ENCODE peak calls at places on chromosomes 4 and X, in ten cellular contexts. One of them, this sample, is unnamed.

GRCh38 chr4:14855719-14856075 is 146.6 kb upstream of the CPEB2 start:
- DNase-seq in fibroblast of lung: no peak
- DNase-seq in dermis microvascular lymphatic vessel endothelial cell: no peak
- DNase-seq in AG08395: no peak
- DNase-seq in epithelial cell of esophagus: no peak
- DNase-seq in stimulated activated CD8-positive, alpha-beta memory T cell treated with anti-CD3 and anti-CD28 coated beads, Interleukin-12 subunit alpha, Interleukin-12 subunit beta, amount 100 ng/mL, for 4 hours: no peak
- DNase-seq in activated naive CD8-positive, alpha-beta T cell treated with anti-CD3 and anti-CD28 coated beads, Interleukin-2, amount 50 U/mL, for 24 hours: no peak
- DNase-seq in ACHN: no peak
- DNase-seq in D341Med: no peak
- DNase-seq in NCI-H2029 treated with DMSO at 0.1 percent for 48 hours: no peak
- DNase-seq in this sample: no peak

GRCh38 chrX:65196758-65197371 is 220.6 kb upstream of the ZC4H2 start:
- DNase-seq in fibroblast of lung: no peak
- DNase-seq in dermis microvascular lymphatic vessel endothelial cell: no peak
- DNase-seq in AG08395: peak; percentile 1
- DNase-seq in epithelial cell of esophagus: peak; percentile 1
- DNase-seq in stimulated activated CD8-positive, alpha-beta memory T cell treated with anti-CD3 and anti-CD28 coated beads, Interleukin-12 subunit alpha, Interleukin-12 subunit beta, amount 100 ng/mL, for 4 hours: no peak
- DNase-seq in activated naive CD8-positive, alpha-beta T cell treated with anti-CD3 and anti-CD28 coated beads, Interleukin-2, amount 50 U/mL, for 24 hours: peak; percentile 1
- DNase-seq in ACHN: no peak
- DNase-seq in D341Med: peak; percentile 6
- DNase-seq in NCI-H2029 treated with DMSO at 0.1 percent for 48 hours: no peak
- DNase-seq in this sample: peak; percentile 83

GRCh38 chrX:8429692-8430249 is 34.9 kb upstream of the VCX3B start:
- DNase-seq in fibroblast of lung: no peak
- DNase-seq in dermis microvascular lymphatic vessel endothelial cell: no peak
- DNase-seq in AG08395: no peak
- DNase-seq in epithelial cell of esophagus: no peak
- DNase-seq in stimulated activated CD8-positive, alpha-beta memory T cell treated with anti-CD3 and anti-CD28 coated beads, Interleukin-12 subunit alpha, Interleukin-12 subunit beta, amount 100 ng/mL, for 4 hours: no peak
- DNase-seq in activated naive CD8-positive, alpha-beta T cell treated with anti-CD3 and anti-CD28 coated beads, Interleukin-2, amount 50 U/mL, for 24 hours: no peak
- DNase-seq in ACHN: no peak
- DNase-seq in D341Med: no peak
- DNase-seq in NCI-H2029 treated with DMSO at 0.1 percent for 48 hours: no peak
- DNase-seq in this sample: no peak

GRCh38 chr4:10006604-10007435 is 14.5 kb downstream of the SLC2A9 start:
- DNase-seq in fibroblast of lung: no peak
- DNase-seq in dermis microvascular lymphatic vessel endothelial cell: no peak
- DNase-seq in AG08395: peak; percentile 23
- DNase-seq in epithelial cell of esophagus: peak; percentile 99
- DNase-seq in stimulated activated CD8-positive, alpha-beta memory T cell treated with anti-CD3 and anti-CD28 coated beads, Interleukin-12 subunit alpha, Interleukin-12 subunit beta, amount 100 ng/mL, for 4 hours: no peak
- DNase-seq in activated naive CD8-positive, alpha-beta T cell treated with anti-CD3 and anti-CD28 coated beads, Interleukin-2, amount 50 U/mL, for 24 hours: no peak
- DNase-seq in ACHN: peak; percentile 61
- DNase-seq in D341Med: no peak
- DNase-seq in NCI-H2029 treated with DMSO at 0.1 percent for 48 hours: peak; percentile 48
- DNase-seq in this sample: peak; percentile 99

GRCh38 chr4:184763150-184763780 is 29.4 kb upstream of the CENPU start:
- DNase-seq in fibroblast of lung: peak; percentile 12
- DNase-seq in dermis microvascular lymphatic vessel endothelial cell: no peak
- DNase-seq in AG08395: peak; percentile 26
- DNase-seq in epithelial cell of esophagus: no peak
- DNase-seq in stimulated activated CD8-positive, alpha-beta memory T cell treated with anti-CD3 and anti-CD28 coated beads, Interleukin-12 subunit alpha, Interleukin-12 subunit beta, amount 100 ng/mL, for 4 hours: no peak
- DNase-seq in activated naive CD8-positive, alpha-beta T cell treated with anti-CD3 and anti-CD28 coated beads, Interleukin-2, amount 50 U/mL, for 24 hours: no peak
- DNase-seq in ACHN: no peak
- DNase-seq in D341Med: no peak
- DNase-seq in NCI-H2029 treated with DMSO at 0.1 percent for 48 hours: no peak
- DNase-seq in this sample: no peak

GRCh38 chrX:34585561-34585960 is 71.5 kb downstream of the TMEM47 start:
- DNase-seq in fibroblast of lung: no peak
- DNase-seq in dermis microvascular lymphatic vessel endothelial cell: peak; percentile 43
- DNase-seq in AG08395: no peak
- DNase-seq in epithelial cell of esophagus: no peak
- DNase-seq in stimulated activated CD8-positive, alpha-beta memory T cell treated with anti-CD3 and anti-CD28 coated beads, Interleukin-12 subunit alpha, Interleukin-12 subunit beta, amount 100 ng/mL, for 4 hours: no peak
- DNase-seq in activated naive CD8-positive, alpha-beta T cell treated with anti-CD3 and anti-CD28 coated beads, Interleukin-2, amount 50 U/mL, for 24 hours: no peak
- DNase-seq in ACHN: no peak
- DNase-seq in D341Med: no peak
- DNase-seq in NCI-H2029 treated with DMSO at 0.1 percent for 48 hours: no peak
- DNase-seq in this sample: no peak

GRCh38 chrX:118779581-118779980 is 44.0 kb upstream of the ZCCHC12 start:
- DNase-seq in fibroblast of lung: no peak
- DNase-seq in dermis microvascular lymphatic vessel endothelial cell: no peak
- DNase-seq in AG08395: no peak
- DNase-seq in epithelial cell of esophagus: no peak
- DNase-seq in stimulated activated CD8-positive, alpha-beta memory T cell treated with anti-CD3 and anti-CD28 coated beads, Interleukin-12 subunit alpha, Interleukin-12 subunit beta, amount 100 ng/mL, for 4 hours: no peak
- DNase-seq in activated naive CD8-positive, alpha-beta T cell treated with anti-CD3 and anti-CD28 coated beads, Interleukin-2, amount 50 U/mL, for 24 hours: no peak
- DNase-seq in ACHN: no peak
- DNase-seq in D341Med: no peak
- DNase-seq in NCI-H2029 treated with DMSO at 0.1 percent for 48 hours: no peak
- DNase-seq in this sample: no peak

GRCh38 chr4:8710416-8710815 is 117.9 kb downstream of the CPZ start:
- DNase-seq in fibroblast of lung: no peak
- DNase-seq in dermis microvascular lymphatic vessel endothelial cell: no peak
- DNase-seq in AG08395: no peak
- DNase-seq in epithelial cell of esophagus: no peak
- DNase-seq in stimulated activated CD8-positive, alpha-beta memory T cell treated with anti-CD3 and anti-CD28 coated beads, Interleukin-12 subunit alpha, Interleukin-12 subunit beta, amount 100 ng/mL, for 4 hours: no peak
- DNase-seq in activated naive CD8-positive, alpha-beta T cell treated with anti-CD3 and anti-CD28 coated beads, Interleukin-2, amount 50 U/mL, for 24 hours: no peak
- DNase-seq in ACHN: no peak
- DNase-seq in D341Med: no peak
- DNase-seq in NCI-H2029 treated with DMSO at 0.1 percent for 48 hours: no peak
- DNase-seq in this sample: no peak

GRCh38 chr4:29539226-29539625 is 1180.9 kb upstream of the PCDH7 start:
- DNase-seq in fibroblast of lung: peak; percentile 72
- DNase-seq in dermis microvascular lymphatic vessel endothelial cell: no peak
- DNase-seq in AG08395: no peak
- DNase-seq in epithelial cell of esophagus: no peak
- DNase-seq in stimulated activated CD8-positive, alpha-beta memory T cell treated with anti-CD3 and anti-CD28 coated beads, Interleukin-12 subunit alpha, Interleukin-12 subunit beta, amount 100 ng/mL, for 4 hours: no peak
- DNase-seq in activated naive CD8-positive, alpha-beta T cell treated with anti-CD3 and anti-CD28 coated beads, Interleukin-2, amount 50 U/mL, for 24 hours: no peak
- DNase-seq in ACHN: no peak
- DNase-seq in D341Med: no peak
- DNase-seq in NCI-H2029 treated with DMSO at 0.1 percent for 48 hours: no peak
- DNase-seq in this sample: no peak

GRCh38 chr4:156970501-156971167 is 965 bp downstream of the PDGFC start:
- DNase-seq in fibroblast of lung: peak; percentile 70
- DNase-seq in dermis microvascular lymphatic vessel endothelial cell: peak; percentile 42
- DNase-seq in AG08395: peak; percentile 63
- DNase-seq in epithelial cell of esophagus: peak; percentile 80
- DNase-seq in stimulated activated CD8-positive, alpha-beta memory T cell treated with anti-CD3 and anti-CD28 coated beads, Interleukin-12 subunit alpha, Interleukin-12 subunit beta, amount 100 ng/mL, for 4 hours: no peak
- DNase-seq in activated naive CD8-positive, alpha-beta T cell treated with anti-CD3 and anti-CD28 coated beads, Interleukin-2, amount 50 U/mL, for 24 hours: peak; percentile 4
- DNase-seq in ACHN: peak; percentile 65
- DNase-seq in D341Med: peak; percentile 74
- DNase-seq in NCI-H2029 treated with DMSO at 0.1 percent for 48 hours: no peak
- DNase-seq in this sample: peak; percentile 66

GRCh38 chr4:73248821-73249220 is 9.8 kb downstream of the ANKRD17 start:
- DNase-seq in fibroblast of lung: no peak
- DNase-seq in dermis microvascular lymphatic vessel endothelial cell: peak; percentile 31
- DNase-seq in AG08395: no peak
- DNase-seq in epithelial cell of esophagus: no peak
- DNase-seq in stimulated activated CD8-positive, alpha-beta memory T cell treated with anti-CD3 and anti-CD28 coated beads, Interleukin-12 subunit alpha, Interleukin-12 subunit beta, amount 100 ng/mL, for 4 hours: no peak
- DNase-seq in activated naive CD8-positive, alpha-beta T cell treated with anti-CD3 and anti-CD28 coated beads, Interleukin-2, amount 50 U/mL, for 24 hours: no peak
- DNase-seq in ACHN: no peak
- DNase-seq in D341Med: no peak
- DNase-seq in NCI-H2029 treated with DMSO at 0.1 percent for 48 hours: no peak
- DNase-seq in this sample: no peak

GRCh38 chrX:12895856-12896255 is 10.6 kb upstream of the TLR8 start:
- DNase-seq in fibroblast of lung: no peak
- DNase-seq in dermis microvascular lymphatic vessel endothelial cell: no peak
- DNase-seq in AG08395: no peak
- DNase-seq in epithelial cell of esophagus: no peak
- DNase-seq in stimulated activated CD8-positive, alpha-beta memory T cell treated with anti-CD3 and anti-CD28 coated beads, Interleukin-12 subunit alpha, Interleukin-12 subunit beta, amount 100 ng/mL, for 4 hours: no peak
- DNase-seq in activated naive CD8-positive, alpha-beta T cell treated with anti-CD3 and anti-CD28 coated beads, Interleukin-2, amount 50 U/mL, for 24 hours: no peak
- DNase-seq in ACHN: no peak
- DNase-seq in D341Med: no peak
- DNase-seq in NCI-H2029 treated with DMSO at 0.1 percent for 48 hours: no peak
- DNase-seq in this sample: no peak

GRCh38 chrX:132114607-132115006 is 13.2 kb downstream of the FRMD7 start:
- DNase-seq in fibroblast of lung: no peak
- DNase-seq in dermis microvascular lymphatic vessel endothelial cell: no peak
- DNase-seq in AG08395: no peak
- DNase-seq in epithelial cell of esophagus: no peak
- DNase-seq in stimulated activated CD8-positive, alpha-beta memory T cell treated with anti-CD3 and anti-CD28 coated beads, Interleukin-12 subunit alpha, Interleukin-12 subunit beta, amount 100 ng/mL, for 4 hours: no peak
- DNase-seq in activated naive CD8-positive, alpha-beta T cell treated with anti-CD3 and anti-CD28 coated beads, Interleukin-2, amount 50 U/mL, for 24 hours: no peak
- DNase-seq in ACHN: no peak
- DNase-seq in D341Med: no peak
- DNase-seq in NCI-H2029 treated with DMSO at 0.1 percent for 48 hours: no peak
- DNase-seq in this sample: no peak

GRCh38 chr4:84498203-84499026 is 677 bp downstream of the NKX6-1 start:
- DNase-seq in fibroblast of lung: peak; percentile 32
- DNase-seq in dermis microvascular lymphatic vessel endothelial cell: no peak
- DNase-seq in AG08395: peak; percentile 48
- DNase-seq in epithelial cell of esophagus: peak; percentile 17
- DNase-seq in stimulated activated CD8-positive, alpha-beta memory T cell treated with anti-CD3 and anti-CD28 coated beads, Interleukin-12 subunit alpha, Interleukin-12 subunit beta, amount 100 ng/mL, for 4 hours: no peak
- DNase-seq in activated naive CD8-positive, alpha-beta T cell treated with anti-CD3 and anti-CD28 coated beads, Interleukin-2, amount 50 U/mL, for 24 hours: no peak
- DNase-seq in ACHN: peak; percentile 47
- DNase-seq in D341Med: peak; percentile 76
- DNase-seq in NCI-H2029 treated with DMSO at 0.1 percent for 48 hours: no peak
- DNase-seq in this sample: no peak

GRCh38 chrX:13540602-13541001 is 28.8 kb upstream of the EGFL6 start:
- DNase-seq in fibroblast of lung: no peak
- DNase-seq in dermis microvascular lymphatic vessel endothelial cell: no peak
- DNase-seq in AG08395: no peak
- DNase-seq in epithelial cell of esophagus: peak; percentile 4
- DNase-seq in stimulated activated CD8-positive, alpha-beta memory T cell treated with anti-CD3 and anti-CD28 coated beads, Interleukin-12 subunit alpha, Interleukin-12 subunit beta, amount 100 ng/mL, for 4 hours: no peak
- DNase-seq in activated naive CD8-positive, alpha-beta T cell treated with anti-CD3 and anti-CD28 coated beads, Interleukin-2, amount 50 U/mL, for 24 hours: no peak
- DNase-seq in ACHN: no peak
- DNase-seq in D341Med: no peak
- DNase-seq in NCI-H2029 treated with DMSO at 0.1 percent for 48 hours: no peak
- DNase-seq in this sample: no peak

GRCh38 chr4:6942238-6942800 is 32.7 kb downstream of the TBC1D14 start:
- DNase-seq in fibroblast of lung: peak; percentile 98
- DNase-seq in dermis microvascular lymphatic vessel endothelial cell: no peak
- DNase-seq in AG08395: peak; percentile 96
- DNase-seq in epithelial cell of esophagus: peak; percentile 92
- DNase-seq in stimulated activated CD8-positive, alpha-beta memory T cell treated with anti-CD3 and anti-CD28 coated beads, Interleukin-12 subunit alpha, Interleukin-12 subunit beta, amount 100 ng/mL, for 4 hours: no peak
- DNase-seq in activated naive CD8-positive, alpha-beta T cell treated with anti-CD3 and anti-CD28 coated beads, Interleukin-2, amount 50 U/mL, for 24 hours: no peak
- DNase-seq in ACHN: peak; percentile 91
- DNase-seq in D341Med: no peak
- DNase-seq in NCI-H2029 treated with DMSO at 0.1 percent for 48 hours: no peak
- DNase-seq in this sample: peak; percentile 31